ENCODE peak calls at places on chromosomes 5 and 9, in five cellular contexts. K is neuronal stem cell, C is GM23338, D is mammary epithelial cell, U is adipocyte. M is an unnamed sample. For H3K36me3, the result is how much of the 10 kb centered on the place peaks cover.

GRCh38 chr5:16902846-16903245 is 33.2 kb downstream of the MYO10 start:
- DNase-seq in K (no peak), C (no peak), D (no peak), U (no peak), M (no peak)

GRCh38 chr5:126043684-126044083 is 379.5 kb upstream of the GRAMD2B start:
- DNase-seq in K (no peak), C (no peak), D (no peak), U (no peak), M (no peak)

GRCh38 chr5:15695171-15695676 is 195.2 kb downstream of the FBXL7 start:
- DNase-seq in K (no peak), C (no peak), D (no peak), U (peak), M (no peak)

GRCh38 chr5:135222171-135222681 is 176.8 kb downstream of the MACROH2A1 start:
- DNase-seq in K (no peak), C (no peak), D (no peak), U (no peak), M (no peak)

GRCh38 chr9:81628897-81629296 is 60.5 kb downstream of the TLE1 start:
- DNase-seq in K (no peak), C (no peak), D (no peak), U (no peak), M (no peak)

GRCh38 chr9:95770653-95771131 is 104.8 kb upstream of the ERCC6L2 start:
- DNase-seq in K (peak), C (peak), D (no peak), U (no peak), M (peak)

GRCh38 chr5:88190106-88190834 is 78.4 kb downstream of the TMEM161B start:
- DNase-seq in K (no peak), C (peak), D (no peak), U (no peak), M (no peak)

GRCh38 chr9:13279284-13280162 is at the start of gene MPDZ:
- DNase-seq in K (peak), C (peak), D (peak), U (peak), M (peak)

GRCh38 chr5:144202072-144202471 is 31.4 kb downstream of the KCTD16 start:
- DNase-seq in K (no peak), C (no peak), D (no peak), U (no peak), M (no peak)

GRCh38 chr9:122338989-122339388 is 31.8 kb upstream of the PTGS1 start:
- DNase-seq in K (no peak), C (no peak), D (no peak), U (no peak), M (no peak)

GRCh38 chr9:7360513-7360912 is 439.1 kb downstream of the DMAC1 start:
- DNase-seq in K (no peak), C (peak), D (no peak), U (no peak), M (peak)

GRCh38 chr5:34609951-34610431 is 46.1 kb upstream of the RAI14 start:
- DNase-seq in K (peak), C (peak), D (peak), U (peak), M (no peak)

GRCh38 chr5:158947831-158948230 is 151.9 kb downstream of the EBF1 start:
- DNase-seq in K (no peak), C (no peak), D (no peak), U (no peak), M (no peak)

GRCh38 chr9:111572945-111573604 is 26.4 kb downstream of the PTGR1 start:
- DNase-seq in K (no peak), C (no peak), D (no peak), U (peak), M (no peak)

GRCh38 chr5:14134086-14134485 is 9.1 kb upstream of the TRIO start:
- DNase-seq in K (no peak), C (no peak), D (no peak), U (no peak), M (no peak)

GRCh38 chr5:10563940-10564837 is at the start of gene ANKRD33B:
- DNase-seq in K (peak), C (peak), D (peak), U (peak), M (peak)

GRCh38 chr9:76206821-76207220 is 187.4 kb downstream of the RFK start:
- DNase-seq in K (no peak), C (peak), D (no peak), U (no peak), M (no peak)

GRCh38 chr5:56501949-56502557 is 268.9 kb upstream of the ANKRD55 start:
- DNase-seq in K (no peak), C (no peak), D (no peak), U (no peak), M (no peak)

GRCh38 chr5:108372369-108372768 is 9.5 kb downstream of the FBXL17 start:
- DNase-seq in K (no peak), C (peak), D (no peak), U (no peak), M (no peak)

GRCh38 chr9:95750725-95751644 is 124.5 kb upstream of the ERCC6L2 start:
- DNase-seq in K (no peak), C (peak), D (no peak), U (no peak), M (peak)

GRCh38 chr9:17859228-17859627 is 280.4 kb downstream of the SH3GL2 start:
- DNase-seq in K (no peak), C (no peak), D (no peak), U (no peak), M (no peak)

GRCh38 chr5:76960004-76960625 is 7.3 kb downstream of the CRHBP start:
- DNase-seq in K (no peak), C (peak), D (peak), U (no peak), M (peak)

GRCh38 chr9:136400038-136400834 is at the start of gene SNAPC4:
- DNase-seq in K (peak), C (peak), D (peak), U (peak), M (peak)

GRCh38 chr5:75050415-75050814 is 1.9 kb downstream of the GCNT4 start:
- DNase-seq in K (no peak), C (peak), D (no peak), U (peak), M (peak)

GRCh38 chr5:50947892-50948683 is 281.7 kb downstream of the PARP8 start:
- DNase-seq in K (no peak), C (no peak), D (no peak), U (no peak), M (no peak)

GRCh38 chr9:110101531-110102161 is 106.3 kb downstream of the C9orf152 start:
- DNase-seq in K (no peak), C (no peak), D (no peak), U (no peak), M (no peak)

GRCh38 chr5:159187674-159188164 is 21.6 kb downstream of the RNF145 start:
- DNase-seq in K (no peak), C (no peak), D (no peak), U (no peak), M (no peak)

GRCh38 chr9:93185261-93186150 is 1.6 kb downstream of the WNK2 start:
- DNase-seq in K (no peak), C (peak), D (no peak), U (no peak), M (peak)

GRCh38 chr5:11110128-11110527 is 349.1 kb upstream of the DAP start:
- DNase-seq in K (no peak), C (peak), D (no peak), U (no peak), M (peak)

GRCh38 chr9:70435948-70436347 is 21.5 kb upstream of the KLF9 start:
- DNase-seq in K (no peak), C (no peak), D (peak), U (peak), M (no peak)

GRCh38 chr9:22307013-22307711 is 139.5 kb upstream of the DMRTA1 start:
- DNase-seq in K (peak), C (peak), D (peak), U (peak), M (peak)

GRCh38 chr5:138961221-138961620 is 86.1 kb upstream of the LRRTM2 start:
- DNase-seq in K (no peak), C (no peak), D (no peak), U (no peak), M (no peak)

GRCh38 chr5:169808118-169808581 is 171.1 kb downstream of the DOCK2 start:
- DNase-seq in K (no peak), C (peak), D (no peak), U (no peak), M (peak)

GRCh38 chr9:84862786-84863185 is 193.3 kb downstream of the NTRK2 start:
- DNase-seq in K (no peak), C (peak), D (peak), U (peak), M (peak)

GRCh38 chr5:97164846-97165245 is 18.2 kb downstream of the RIOK2 start:
- DNase-seq in K (no peak), C (no peak), D (peak), U (peak), M (no peak)

GRCh38 chr9:69895185-69895584 is 74.6 kb downstream of the CFAP95 start:
- DNase-seq in K (no peak), C (no peak), D (no peak), U (no peak), M (no peak)

GRCh38 chr9:115855458-115856133 is 298.0 kb upstream of the PAPPA start:
- DNase-seq in K (peak), C (peak), D (no peak), U (no peak), M (no peak)

GRCh38 chr9:93575706-93576295 is 583 bp upstream of the PHF2 start:
- DNase-seq in K (peak), C (peak), D (peak), U (peak), M (peak)

DNA sequence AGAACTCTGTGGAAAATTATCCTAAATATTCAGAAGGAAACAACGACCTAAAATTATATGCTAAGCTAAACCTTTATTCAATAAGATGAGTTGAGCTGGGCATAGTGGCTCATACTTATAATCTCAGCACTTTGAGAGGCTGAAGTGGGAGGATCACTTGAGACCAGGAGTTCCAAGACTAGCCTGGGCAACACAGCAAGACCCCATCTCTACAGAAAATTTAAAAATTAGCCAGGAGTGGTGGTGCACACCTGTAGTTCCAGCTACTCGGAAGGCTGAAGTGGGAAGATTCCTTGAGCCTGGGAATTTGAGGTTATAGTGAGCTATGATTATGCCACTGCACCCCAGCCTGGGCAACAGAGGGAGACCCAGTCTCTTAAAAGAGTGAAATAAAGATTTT is 51.6 kb downstream of the DCAF10 start:
- DNase-seq in K (no peak), C (no peak), D (no peak), U (no peak), M (no peak)
- H3K36me3 ChIP-seq in K (under half), C (under half), D (under half), U (under half), M (under half)

DNA sequence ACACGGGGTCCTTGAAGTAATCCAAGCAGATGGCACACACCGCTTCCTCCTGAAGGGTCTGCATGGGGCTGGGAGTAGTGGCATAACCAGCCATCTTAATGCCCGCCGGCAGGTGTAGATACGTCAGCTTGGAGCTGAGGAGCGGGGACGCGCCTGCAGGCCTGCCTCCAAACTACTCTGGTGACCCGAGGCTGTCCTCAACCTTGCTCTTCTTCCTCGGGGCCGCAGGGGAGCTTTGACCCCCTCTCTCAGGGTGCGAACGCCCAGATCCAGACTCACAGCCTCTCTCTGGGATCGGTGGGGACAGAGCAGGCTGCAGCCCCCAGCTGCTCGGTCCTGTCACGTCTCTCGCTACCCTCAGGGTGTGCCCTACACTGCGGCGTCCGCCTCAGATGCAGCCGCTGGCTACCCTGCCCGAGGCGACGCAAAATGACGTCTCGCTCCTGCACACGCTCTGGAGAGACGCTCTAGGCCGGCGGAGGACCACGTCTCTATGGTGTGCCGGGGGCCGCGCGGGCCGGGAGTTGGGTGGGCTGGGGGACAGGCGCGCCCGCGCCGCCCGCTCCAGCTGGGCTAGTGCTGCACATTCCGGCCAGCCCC is at the start of gene TRIM52:
- DNase-seq in K (peak), C (peak), D (peak), U (peak), M (peak)
- H3K36me3 ChIP-seq in K (under half), C (under half), D (under half), U (under half), M (under half)

GRCh38 chr9:133107245-133107722 is 13.8 kb downstream of the RALGDS start:
- DNase-seq in K (no peak), C (no peak), D (no peak), U (no peak), M (peak)
- H3K36me3 ChIP-seq in K (half or more), C (under half), D (under half), U (half or more), M (under half)

GRCh38 chr5:154933537-154933936 is 4.5 kb downstream of the GEMIN5 start:
- DNase-seq in K (no peak), C (no peak), D (no peak), U (no peak), M (no peak)
- H3K36me3 ChIP-seq in K (half or more), C (under half), D (under half), U (under half), M (under half)

DNA sequence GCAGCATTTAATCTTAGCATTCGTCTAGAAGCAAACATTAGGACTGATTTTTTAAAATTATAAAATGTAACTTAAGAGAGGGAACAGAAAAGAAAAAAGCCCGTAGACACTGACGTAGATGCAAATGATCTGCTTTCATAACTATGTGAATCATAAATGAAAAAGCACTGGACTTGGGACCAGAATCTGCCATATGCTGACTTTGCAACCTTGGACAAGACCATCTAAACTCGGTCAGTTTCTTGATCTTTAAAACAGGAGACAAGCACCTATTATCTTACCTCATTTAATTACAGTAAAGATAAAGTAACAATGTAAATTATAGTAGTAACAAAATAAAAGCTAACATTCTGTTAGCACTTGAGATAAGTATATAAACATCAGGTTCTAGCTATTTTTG is 20.0 kb downstream of the FBXW2 start:
- DNase-seq in K (no peak), C (no peak), D (no peak), U (no peak), M (no peak)
- H3K36me3 ChIP-seq in K (half or more), C (under half), D (under half), U (half or more), M (under half)

GRCh38 chr9:89323257-89323841 is 5.0 kb downstream of the SECISBP2 start:
- DNase-seq in K (no peak), C (no peak), D (peak), U (peak), M (no peak)

GRCh38 chr9:89329917-89330316 is 11.6 kb downstream of the SECISBP2 start:
- DNase-seq in K (no peak), C (no peak), D (no peak), U (no peak), M (no peak)

GRCh38 chr9:89330513-89330912 is 12.2 kb downstream of the SECISBP2 start:
- DNase-seq in K (no peak), C (no peak), D (no peak), U (no peak), M (no peak)

GRCh38 chr9:89325733-89326132 is 7.4 kb downstream of the SECISBP2 start:
- DNase-seq in K (no peak), C (no peak), D (no peak), U (no peak), M (no peak)

GRCh38 chr9:89328064-89328463 is 9.8 kb downstream of the SECISBP2 start:
- DNase-seq in K (no peak), C (no peak), D (no peak), U (no peak), M (no peak)
- H3K36me3 ChIP-seq in K (half or more), C (under half), D (under half), U (half or more), M (under half)

DNA sequence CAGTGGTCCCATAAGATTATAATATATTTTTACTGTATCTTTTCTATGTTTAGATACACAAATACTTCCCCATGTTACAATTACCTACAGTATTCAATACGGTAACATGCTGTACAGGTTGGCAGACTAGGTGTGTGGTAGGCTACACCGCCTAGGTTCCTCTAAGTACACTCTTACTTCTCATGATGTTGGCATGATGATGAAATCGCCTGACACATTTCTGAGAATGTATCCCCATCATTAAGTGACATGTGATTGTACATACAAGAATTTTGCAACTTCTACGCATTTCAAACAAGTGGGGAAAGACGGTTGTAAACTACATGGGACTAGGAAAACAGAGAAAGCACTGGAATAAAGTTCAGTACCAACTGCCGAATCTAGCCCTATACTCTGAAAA is 53.3 kb downstream of the SETX start:
- DNase-seq in K (no peak), C (no peak), D (no peak), U (no peak), M (no peak)
- H3K36me3 ChIP-seq in K (half or more), C (under half), D (under half), U (half or more), M (under half)

GRCh38 chr5:173689713-173690360 is 73.4 kb upstream of the BOD1 start:
- DNase-seq in K (no peak), C (no peak), D (no peak), U (no peak), M (no peak)
- H3K36me3 ChIP-seq in K (under half), C (under half), D (under half), U (under half), M (under half)

DNA sequence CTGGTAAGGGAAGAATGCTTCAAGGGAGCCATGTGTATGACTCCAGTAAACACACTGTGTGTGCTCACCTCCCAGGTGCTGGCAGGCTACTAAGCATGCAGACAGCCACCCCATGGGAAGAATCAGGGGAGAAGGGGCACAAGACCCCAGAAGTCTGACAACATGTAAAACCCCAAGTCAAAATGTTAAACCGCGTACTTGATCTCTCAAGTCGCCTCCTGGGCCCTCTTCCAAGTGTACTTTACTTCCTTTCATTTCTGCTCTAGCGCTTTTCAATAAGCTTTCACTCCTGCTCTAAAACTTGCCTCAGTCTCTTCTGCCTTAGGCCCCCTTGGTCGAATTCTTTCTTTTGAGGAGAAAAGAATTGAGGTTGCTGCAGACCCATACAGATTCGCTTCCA is 31.3 kb downstream of the DAPK1 start:
- DNase-seq in K (no peak), C (no peak), D (no peak), U (no peak), M (no peak)
- H3K36me3 ChIP-seq in K (under half), C (under half), D (under half), U (under half), M (under half)

GRCh38 chr5:115872447-115872846 is 30.7 kb downstream of the AP3S1 start:
- DNase-seq in K (no peak), C (no peak), D (no peak), U (no peak), M (no peak)
- H3K36me3 ChIP-seq in K (under half), C (under half), D (under half), U (under half), M (under half)